ENCODE peak calls at places on chromosomes 5 and 9, in ten cellular contexts. One of them, this sample, is unnamed.

GRCh38 chr5:34460496-34460895 is 195.6 kb upstream of the RAI14 start:
- DNase-seq in left lung: no peak
- DNase-seq in HFF-Myc: no peak
- DNase-seq in fibroblast of mammary gland: no peak
- DNase-seq in cardiac muscle cell: peak
- DNase-seq in progenitor cell of endocrine pancreas: no peak
- DNase-seq in right lobe of liver: no peak
- DNase-seq in tibial artery: no peak
- DNase-seq in astrocyte of the spinal cord: no peak
- DNase-seq in RWPE2: no peak
- DNase-seq in this sample: no peak

GRCh38 chr5:157219491-157220271 is 39.0 kb downstream of the ITK start:
- DNase-seq in right lobe of liver: no peak
- DNase-seq in fibroblast of mammary gland: peak
- DNase-seq in cardiac muscle cell: peak
- DNase-seq in tibial artery: no peak
- DNase-seq in left lung: no peak
- DNase-seq in RWPE2: no peak
- DNase-seq in HFF-Myc: no peak
- DNase-seq in astrocyte of the spinal cord: no peak
- DNase-seq in progenitor cell of endocrine pancreas: no peak
- DNase-seq in this sample: peak

GRCh38 chr9:115292584-115293271 is 174.8 kb upstream of the TNC start:
- DNase-seq in HFF-Myc: no peak
- DNase-seq in RWPE2: no peak
- DNase-seq in tibial artery: no peak
- DNase-seq in right lobe of liver: no peak
- DNase-seq in astrocyte of the spinal cord: no peak
- DNase-seq in cardiac muscle cell: no peak
- DNase-seq in fibroblast of mammary gland: peak
- DNase-seq in progenitor cell of endocrine pancreas: no peak
- DNase-seq in left lung: no peak
- DNase-seq in this sample: no peak

GRCh38 chr9:125332527-125332926 is 70.9 kb downstream of the GAPVD1 start:
- DNase-seq in fibroblast of mammary gland: no peak
- DNase-seq in cardiac muscle cell: no peak
- DNase-seq in progenitor cell of endocrine pancreas: no peak
- DNase-seq in right lobe of liver: no peak
- DNase-seq in RWPE2: no peak
- DNase-seq in left lung: no peak
- DNase-seq in HFF-Myc: no peak
- DNase-seq in astrocyte of the spinal cord: no peak
- DNase-seq in tibial artery: no peak
- DNase-seq in this sample: peak

GRCh38 chr5:177132504-177133118 is 962 bp upstream of the NSD1 start:
- DNase-seq in cardiac muscle cell: peak
- DNase-seq in right lobe of liver: peak
- DNase-seq in HFF-Myc: no peak
- DNase-seq in progenitor cell of endocrine pancreas: peak
- DNase-seq in tibial artery: no peak
- DNase-seq in left lung: peak
- DNase-seq in fibroblast of mammary gland: peak
- DNase-seq in RWPE2: no peak
- DNase-seq in astrocyte of the spinal cord: no peak
- DNase-seq in this sample: peak

GRCh38 chr9:36928210-36928609 is 105.9 kb downstream of the PAX5 start:
- DNase-seq in cardiac muscle cell: no peak
- DNase-seq in HFF-Myc: no peak
- DNase-seq in tibial artery: no peak
- DNase-seq in fibroblast of mammary gland: no peak
- DNase-seq in right lobe of liver: no peak
- DNase-seq in left lung: no peak
- DNase-seq in progenitor cell of endocrine pancreas: no peak
- DNase-seq in RWPE2: no peak
- DNase-seq in astrocyte of the spinal cord: no peak
- DNase-seq in this sample: no peak

GRCh38 chr5:10461904-10462542 is 20.3 kb downstream of the ROPN1L start:
- DNase-seq in progenitor cell of endocrine pancreas: no peak
- DNase-seq in left lung: no peak
- DNase-seq in astrocyte of the spinal cord: no peak
- DNase-seq in RWPE2: no peak
- DNase-seq in tibial artery: no peak
- DNase-seq in cardiac muscle cell: no peak
- DNase-seq in right lobe of liver: no peak
- DNase-seq in HFF-Myc: no peak
- DNase-seq in fibroblast of mammary gland: no peak
- DNase-seq in this sample: no peak

GRCh38 chr5:158682631-158683030 is 417.1 kb downstream of the EBF1 start:
- DNase-seq in progenitor cell of endocrine pancreas: no peak
- DNase-seq in left lung: no peak
- DNase-seq in cardiac muscle cell: no peak
- DNase-seq in astrocyte of the spinal cord: no peak
- DNase-seq in RWPE2: no peak
- DNase-seq in fibroblast of mammary gland: no peak
- DNase-seq in tibial artery: no peak
- DNase-seq in HFF-Myc: no peak
- DNase-seq in right lobe of liver: no peak
- DNase-seq in this sample: no peak

GRCh38 chr5:68565427-68565826 is 349.9 kb downstream of the PIK3R1 start:
- DNase-seq in progenitor cell of endocrine pancreas: no peak
- DNase-seq in tibial artery: no peak
- DNase-seq in right lobe of liver: no peak
- DNase-seq in RWPE2: no peak
- DNase-seq in astrocyte of the spinal cord: no peak
- DNase-seq in fibroblast of mammary gland: no peak
- DNase-seq in cardiac muscle cell: no peak
- DNase-seq in HFF-Myc: no peak
- DNase-seq in left lung: no peak
- DNase-seq in this sample: no peak

GRCh38 chr9:83715794-83716193 is 8.0 kb upstream of the UBQLN1 start:
- DNase-seq in left lung: no peak
- DNase-seq in progenitor cell of endocrine pancreas: no peak
- DNase-seq in right lobe of liver: no peak
- DNase-seq in astrocyte of the spinal cord: no peak
- DNase-seq in fibroblast of mammary gland: no peak
- DNase-seq in cardiac muscle cell: no peak
- DNase-seq in tibial artery: no peak
- DNase-seq in HFF-Myc: no peak
- DNase-seq in RWPE2: no peak
- DNase-seq in this sample: no peak

GRCh38 chr9:83708515-83709158 is 879 bp upstream of the UBQLN1 start:
- DNase-seq in HFF-Myc: peak
- DNase-seq in fibroblast of mammary gland: peak
- DNase-seq in cardiac muscle cell: peak
- DNase-seq in left lung: peak
- DNase-seq in right lobe of liver: peak
- DNase-seq in tibial artery: peak
- DNase-seq in RWPE2: peak
- DNase-seq in progenitor cell of endocrine pancreas: peak
- DNase-seq in astrocyte of the spinal cord: no peak
- DNase-seq in this sample: peak

GRCh38 chr9:83715221-83715620 is 7.5 kb upstream of the UBQLN1 start:
- DNase-seq in astrocyte of the spinal cord: no peak
- DNase-seq in RWPE2: no peak
- DNase-seq in right lobe of liver: no peak
- DNase-seq in progenitor cell of endocrine pancreas: no peak
- DNase-seq in fibroblast of mammary gland: no peak
- DNase-seq in tibial artery: no peak
- DNase-seq in cardiac muscle cell: no peak
- DNase-seq in left lung: no peak
- DNase-seq in HFF-Myc: no peak
- DNase-seq in this sample: no peak

DNA sequence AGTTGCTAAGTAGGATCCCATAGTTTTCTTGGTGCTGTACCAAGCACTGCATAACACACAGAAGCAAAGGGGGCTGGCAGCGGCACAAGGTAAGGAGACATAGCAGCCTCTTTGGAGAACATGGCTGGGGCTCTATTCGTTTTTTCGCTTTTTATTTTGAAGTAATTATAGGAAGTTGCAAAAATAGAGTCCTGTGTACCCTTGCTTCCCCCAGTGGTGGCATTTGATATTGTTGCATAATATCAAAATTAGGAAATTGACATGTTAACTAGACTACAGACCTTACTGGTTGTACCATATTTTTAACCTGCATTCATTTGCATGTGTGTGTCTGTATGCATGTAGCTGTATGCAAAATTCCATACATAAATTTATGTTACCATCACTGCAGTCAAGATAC is 6.6 kb upstream of the UBQLN1 start:
- DNase-seq in progenitor cell of endocrine pancreas: no peak
- DNase-seq in fibroblast of mammary gland: no peak
- DNase-seq in astrocyte of the spinal cord: no peak
- DNase-seq in tibial artery: no peak
- DNase-seq in RWPE2: no peak
- DNase-seq in left lung: no peak
- DNase-seq in cardiac muscle cell: no peak
- DNase-seq in HFF-Myc: no peak
- DNase-seq in right lobe of liver: no peak
- DNase-seq in this sample: no peak
- TF ChIP-seq CTCF in progenitor cell of endocrine pancreas: peak
- TF ChIP-seq CTCF in fibroblast of mammary gland: peak
- TF ChIP-seq CTCF in astrocyte of the spinal cord: peak
- TF ChIP-seq CTCF in tibial artery: peak
- TF ChIP-seq CTCF in RWPE2: peak
- TF ChIP-seq CTCF in left lung: no peak
- TF ChIP-seq CTCF in cardiac muscle cell: peak
- TF ChIP-seq CTCF in HFF-Myc: peak
- TF ChIP-seq CTCF in right lobe of liver: peak
- TF ChIP-seq CTCF in this sample: peak

GRCh38 chr9:128102861-128103588 is 24.5 kb downstream of the PTGES2 start:
- DNase-seq in left lung: no peak
- DNase-seq in astrocyte of the spinal cord: no peak
- DNase-seq in HFF-Myc: no peak
- DNase-seq in right lobe of liver: peak
- DNase-seq in fibroblast of mammary gland: no peak
- DNase-seq in progenitor cell of endocrine pancreas: no peak
- DNase-seq in RWPE2: no peak
- DNase-seq in tibial artery: no peak
- DNase-seq in cardiac muscle cell: no peak
- DNase-seq in this sample: no peak

GRCh38 chr9:128102196-128102595 is 25.3 kb downstream of the PTGES2 start:
- DNase-seq in RWPE2: no peak
- DNase-seq in cardiac muscle cell: no peak
- DNase-seq in astrocyte of the spinal cord: no peak
- DNase-seq in right lobe of liver: no peak
- DNase-seq in fibroblast of mammary gland: no peak
- DNase-seq in HFF-Myc: no peak
- DNase-seq in tibial artery: no peak
- DNase-seq in left lung: no peak
- DNase-seq in progenitor cell of endocrine pancreas: no peak
- DNase-seq in this sample: no peak

GRCh38 chr9:128104171-128104618 is 23.3 kb downstream of the PTGES2 start:
- DNase-seq in HFF-Myc: no peak
- DNase-seq in astrocyte of the spinal cord: peak
- DNase-seq in cardiac muscle cell: no peak
- DNase-seq in progenitor cell of endocrine pancreas: no peak
- DNase-seq in fibroblast of mammary gland: no peak
- DNase-seq in tibial artery: no peak
- DNase-seq in RWPE2: no peak
- DNase-seq in right lobe of liver: peak
- DNase-seq in left lung: peak
- DNase-seq in this sample: no peak

GRCh38 chr9:128101690-128102089 is 25.8 kb downstream of the PTGES2 start:
- DNase-seq in left lung: no peak
- DNase-seq in astrocyte of the spinal cord: no peak
- DNase-seq in HFF-Myc: no peak
- DNase-seq in progenitor cell of endocrine pancreas: no peak
- DNase-seq in tibial artery: no peak
- DNase-seq in fibroblast of mammary gland: no peak
- DNase-seq in right lobe of liver: peak
- DNase-seq in cardiac muscle cell: no peak
- DNase-seq in RWPE2: no peak
- DNase-seq in this sample: no peak

DNA sequence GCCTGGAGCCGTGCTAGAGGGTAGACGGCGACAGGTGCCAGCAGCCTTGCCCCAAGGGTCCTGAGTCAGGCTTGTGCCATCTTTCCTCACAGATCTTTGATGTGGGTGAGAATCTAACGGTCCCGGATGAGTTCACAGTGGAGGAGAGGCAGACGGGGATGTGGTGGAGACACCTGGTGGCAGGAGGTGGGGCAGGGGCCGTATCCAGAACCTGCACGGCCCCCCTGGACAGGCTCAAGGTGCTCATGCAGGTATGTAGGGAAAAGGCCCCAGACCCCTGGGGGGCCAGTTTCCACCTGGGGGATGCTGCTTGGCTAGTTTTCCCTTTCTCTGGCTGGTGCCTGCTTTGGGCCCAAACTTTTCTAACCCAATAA is 24.0 kb downstream of the PTGES2 start:
- DNase-seq in RWPE2: no peak
- DNase-seq in astrocyte of the spinal cord: no peak
- DNase-seq in left lung: peak
- DNase-seq in tibial artery: no peak
- DNase-seq in HFF-Myc: no peak
- DNase-seq in right lobe of liver: no peak
- DNase-seq in progenitor cell of endocrine pancreas: no peak
- DNase-seq in cardiac muscle cell: no peak
- DNase-seq in fibroblast of mammary gland: no peak
- DNase-seq in this sample: peak
- TF ChIP-seq CTCF in RWPE2: peak
- TF ChIP-seq CTCF in astrocyte of the spinal cord: peak
- TF ChIP-seq CTCF in left lung: no peak
- TF ChIP-seq CTCF in tibial artery: no peak
- TF ChIP-seq CTCF in HFF-Myc: no peak
- TF ChIP-seq CTCF in right lobe of liver: no peak
- TF ChIP-seq CTCF in progenitor cell of endocrine pancreas: peak
- TF ChIP-seq CTCF in cardiac muscle cell: peak
- TF ChIP-seq CTCF in fibroblast of mammary gland: no peak
- TF ChIP-seq CTCF in this sample: peak

DNA sequence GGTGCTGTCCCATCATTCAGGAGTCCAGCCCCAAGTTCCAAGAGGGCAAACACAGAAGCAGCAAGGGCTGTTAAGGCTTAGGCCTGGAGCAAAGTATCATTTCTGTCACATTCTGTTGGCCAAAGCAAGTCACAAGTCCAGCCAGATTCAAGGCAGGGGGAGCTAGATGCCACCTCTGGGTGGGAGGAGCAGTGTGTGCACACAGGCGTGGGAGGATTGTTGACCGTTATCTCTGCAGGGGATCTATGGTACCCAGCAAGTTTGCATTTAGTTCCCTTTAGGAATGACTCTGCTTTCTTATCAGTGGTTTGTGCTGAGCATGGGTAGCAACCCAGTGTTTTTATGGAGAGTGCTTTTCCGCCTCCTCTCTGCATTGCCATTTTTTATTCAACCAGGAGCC is 278.9 kb downstream of the NR3C1 start:
- DNase-seq in cardiac muscle cell: no peak
- DNase-seq in HFF-Myc: no peak
- DNase-seq in tibial artery: no peak
- DNase-seq in progenitor cell of endocrine pancreas: no peak
- DNase-seq in fibroblast of mammary gland: no peak
- DNase-seq in left lung: no peak
- DNase-seq in astrocyte of the spinal cord: no peak
- DNase-seq in right lobe of liver: no peak
- DNase-seq in RWPE2: no peak
- DNase-seq in this sample: no peak
- TF ChIP-seq CTCF in cardiac muscle cell: no peak
- TF ChIP-seq CTCF in HFF-Myc: no peak
- TF ChIP-seq CTCF in tibial artery: no peak
- TF ChIP-seq CTCF in progenitor cell of endocrine pancreas: no peak
- TF ChIP-seq CTCF in fibroblast of mammary gland: no peak
- TF ChIP-seq CTCF in left lung: no peak
- TF ChIP-seq CTCF in astrocyte of the spinal cord: no peak
- TF ChIP-seq CTCF in right lobe of liver: no peak
- TF ChIP-seq CTCF in RWPE2: no peak
- TF ChIP-seq CTCF in this sample: no peak

GRCh38 chr9:79661279-79661678 is 89.5 kb downstream of the TLE4 start:
- DNase-seq in tibial artery: no peak
- DNase-seq in HFF-Myc: no peak
- DNase-seq in right lobe of liver: no peak
- DNase-seq in progenitor cell of endocrine pancreas: no peak
- DNase-seq in RWPE2: no peak
- DNase-seq in astrocyte of the spinal cord: no peak
- DNase-seq in left lung: no peak
- DNase-seq in fibroblast of mammary gland: no peak
- DNase-seq in cardiac muscle cell: peak
- DNase-seq in this sample: no peak
- TF ChIP-seq CTCF in tibial artery: no peak
- TF ChIP-seq CTCF in HFF-Myc: no peak
- TF ChIP-seq CTCF in right lobe of liver: no peak
- TF ChIP-seq CTCF in progenitor cell of endocrine pancreas: no peak
- TF ChIP-seq CTCF in RWPE2: no peak
- TF ChIP-seq CTCF in astrocyte of the spinal cord: no peak
- TF ChIP-seq CTCF in left lung: no peak
- TF ChIP-seq CTCF in fibroblast of mammary gland: no peak
- TF ChIP-seq CTCF in cardiac muscle cell: no peak
- TF ChIP-seq CTCF in this sample: no peak

This sample was measured in activated CD8-positive, alpha-beta T cell treated with anti-CD3 and anti-CD28 coated beads for 36 hours.